ENCODE peak calls at places on chromosomes 4 and X, in ten cellular contexts. One of them, this sample, is unnamed.

GRCh38 chrX:47162927-47163583 is 18.0 kb downstream of the RBM10 start:
- DNase-seq in NCI-H1105: no peak
- DNase-seq in neural crest cell: no peak
- DNase-seq in A549: no peak
- DNase-seq in head of caudate nucleus: no peak
- DNase-seq in activated CD4-positive, alpha-beta T cell treated with anti-CD3 and anti-CD28 coated beads, Interleukin-2, amount 10 ng/mL, durations not matched to agents 7 days and 5 days: no peak
- DNase-seq in activated T-cell treated with anti-CD3 and anti-CD28 coated beads, Interleukin-2, amount 50 U/mL, for 72 hours: no peak
- DNase-seq in right lobe of liver: no peak
- DNase-seq in retina: no peak
- DNase-seq in CD8-positive, alpha-beta memory T cell: no peak
- DNase-seq in this sample: no peak

GRCh38 chr4:158190736-158191135 is 17.9 kb upstream of the GASK1B start:
- DNase-seq in NCI-H1105: no peak
- DNase-seq in neural crest cell: no peak
- DNase-seq in A549: no peak
- DNase-seq in head of caudate nucleus: peak; percentile 55
- DNase-seq in activated CD4-positive, alpha-beta T cell treated with anti-CD3 and anti-CD28 coated beads, Interleukin-2, amount 10 ng/mL, durations not matched to agents 7 days and 5 days: no peak
- DNase-seq in activated T-cell treated with anti-CD3 and anti-CD28 coated beads, Interleukin-2, amount 50 U/mL, for 72 hours: no peak
- DNase-seq in right lobe of liver: no peak
- DNase-seq in retina: peak; percentile 54
- DNase-seq in CD8-positive, alpha-beta memory T cell: no peak
- DNase-seq in this sample: no peak

GRCh38 chr4:28250646-28251045 is 1390.0 kb downstream of the STIM2 start:
- DNase-seq in NCI-H1105: no peak
- DNase-seq in neural crest cell: no peak
- DNase-seq in A549: no peak
- DNase-seq in head of caudate nucleus: no peak
- DNase-seq in activated CD4-positive, alpha-beta T cell treated with anti-CD3 and anti-CD28 coated beads, Interleukin-2, amount 10 ng/mL, durations not matched to agents 7 days and 5 days: no peak
- DNase-seq in activated T-cell treated with anti-CD3 and anti-CD28 coated beads, Interleukin-2, amount 50 U/mL, for 72 hours: no peak
- DNase-seq in right lobe of liver: no peak
- DNase-seq in retina: no peak
- DNase-seq in CD8-positive, alpha-beta memory T cell: no peak
- DNase-seq in this sample: no peak

GRCh38 chr4:117429506-117429905 is 344.1 kb upstream of the TRAM1L1 start:
- DNase-seq in NCI-H1105: no peak
- DNase-seq in neural crest cell: no peak
- DNase-seq in A549: no peak
- DNase-seq in head of caudate nucleus: no peak
- DNase-seq in activated CD4-positive, alpha-beta T cell treated with anti-CD3 and anti-CD28 coated beads, Interleukin-2, amount 10 ng/mL, durations not matched to agents 7 days and 5 days: no peak
- DNase-seq in activated T-cell treated with anti-CD3 and anti-CD28 coated beads, Interleukin-2, amount 50 U/mL, for 72 hours: no peak
- DNase-seq in right lobe of liver: no peak
- DNase-seq in retina: no peak
- DNase-seq in CD8-positive, alpha-beta memory T cell: no peak
- DNase-seq in this sample: no peak

GRCh38 chrX:9882669-9883446 is 84.3 kb upstream of the CLDN34 start:
- DNase-seq in NCI-H1105: no peak
- DNase-seq in neural crest cell: no peak
- DNase-seq in A549: no peak
- DNase-seq in head of caudate nucleus: no peak
- DNase-seq in activated CD4-positive, alpha-beta T cell treated with anti-CD3 and anti-CD28 coated beads, Interleukin-2, amount 10 ng/mL, durations not matched to agents 7 days and 5 days: no peak
- DNase-seq in activated T-cell treated with anti-CD3 and anti-CD28 coated beads, Interleukin-2, amount 50 U/mL, for 72 hours: no peak
- DNase-seq in right lobe of liver: no peak
- DNase-seq in retina: no peak
- DNase-seq in CD8-positive, alpha-beta memory T cell: no peak
- DNase-seq in this sample: no peak

GRCh38 chr4:57137261-57137660 is 27.1 kb upstream of the IGFBP7 start:
- DNase-seq in NCI-H1105: no peak
- DNase-seq in neural crest cell: no peak
- DNase-seq in A549: no peak
- DNase-seq in head of caudate nucleus: no peak
- DNase-seq in activated CD4-positive, alpha-beta T cell treated with anti-CD3 and anti-CD28 coated beads, Interleukin-2, amount 10 ng/mL, durations not matched to agents 7 days and 5 days: no peak
- DNase-seq in activated T-cell treated with anti-CD3 and anti-CD28 coated beads, Interleukin-2, amount 50 U/mL, for 72 hours: no peak
- DNase-seq in right lobe of liver: no peak
- DNase-seq in retina: no peak
- DNase-seq in CD8-positive, alpha-beta memory T cell: no peak
- DNase-seq in this sample: no peak

GRCh38 chrX:70280573-70280972 is 1.4 kb upstream of the RAB41 start:
- DNase-seq in NCI-H1105: no peak
- DNase-seq in neural crest cell: no peak
- DNase-seq in A549: no peak
- DNase-seq in head of caudate nucleus: no peak
- DNase-seq in activated CD4-positive, alpha-beta T cell treated with anti-CD3 and anti-CD28 coated beads, Interleukin-2, amount 10 ng/mL, durations not matched to agents 7 days and 5 days: no peak
- DNase-seq in activated T-cell treated with anti-CD3 and anti-CD28 coated beads, Interleukin-2, amount 50 U/mL, for 72 hours: no peak
- DNase-seq in right lobe of liver: no peak
- DNase-seq in retina: no peak
- DNase-seq in CD8-positive, alpha-beta memory T cell: no peak
- DNase-seq in this sample: no peak

GRCh38 chrX:14922437-14922836 is 49.2 kb downstream of the MOSPD2 start:
- DNase-seq in NCI-H1105: no peak
- DNase-seq in neural crest cell: no peak
- DNase-seq in A549: no peak
- DNase-seq in head of caudate nucleus: no peak
- DNase-seq in activated CD4-positive, alpha-beta T cell treated with anti-CD3 and anti-CD28 coated beads, Interleukin-2, amount 10 ng/mL, durations not matched to agents 7 days and 5 days: no peak
- DNase-seq in activated T-cell treated with anti-CD3 and anti-CD28 coated beads, Interleukin-2, amount 50 U/mL, for 72 hours: no peak
- DNase-seq in right lobe of liver: no peak
- DNase-seq in retina: no peak
- DNase-seq in CD8-positive, alpha-beta memory T cell: no peak
- DNase-seq in this sample: no peak

GRCh38 chrX:136168929-136169735 is 21.8 kb downstream of the FHL1 start:
- DNase-seq in NCI-H1105: peak; percentile 44
- DNase-seq in neural crest cell: peak; percentile 8
- DNase-seq in A549: no peak
- DNase-seq in head of caudate nucleus: peak; percentile 38
- DNase-seq in activated CD4-positive, alpha-beta T cell treated with anti-CD3 and anti-CD28 coated beads, Interleukin-2, amount 10 ng/mL, durations not matched to agents 7 days and 5 days: no peak
- DNase-seq in activated T-cell treated with anti-CD3 and anti-CD28 coated beads, Interleukin-2, amount 50 U/mL, for 72 hours: no peak
- DNase-seq in right lobe of liver: peak; percentile 49
- DNase-seq in retina: peak; percentile 54
- DNase-seq in CD8-positive, alpha-beta memory T cell: no peak
- DNase-seq in this sample: no peak

GRCh38 chr4:21768349-21769310 is 179.9 kb downstream of the KCNIP4 start:
- DNase-seq in NCI-H1105: peak; percentile 28
- DNase-seq in neural crest cell: peak; percentile 28
- DNase-seq in A549: no peak
- DNase-seq in head of caudate nucleus: peak; percentile 77
- DNase-seq in activated CD4-positive, alpha-beta T cell treated with anti-CD3 and anti-CD28 coated beads, Interleukin-2, amount 10 ng/mL, durations not matched to agents 7 days and 5 days: peak; percentile 47
- DNase-seq in activated T-cell treated with anti-CD3 and anti-CD28 coated beads, Interleukin-2, amount 50 U/mL, for 72 hours: peak; percentile 2
- DNase-seq in right lobe of liver: no peak
- DNase-seq in retina: peak; percentile 66
- DNase-seq in CD8-positive, alpha-beta memory T cell: no peak
- DNase-seq in this sample: no peak

GRCh38 chrX:133776072-133776471 is 209.3 kb downstream of the GPC3 start:
- DNase-seq in NCI-H1105: no peak
- DNase-seq in neural crest cell: peak; percentile 55
- DNase-seq in A549: no peak
- DNase-seq in head of caudate nucleus: peak; percentile 8
- DNase-seq in activated CD4-positive, alpha-beta T cell treated with anti-CD3 and anti-CD28 coated beads, Interleukin-2, amount 10 ng/mL, durations not matched to agents 7 days and 5 days: peak; percentile 40
- DNase-seq in activated T-cell treated with anti-CD3 and anti-CD28 coated beads, Interleukin-2, amount 50 U/mL, for 72 hours: peak; percentile 36
- DNase-seq in right lobe of liver: no peak
- DNase-seq in retina: peak; percentile 17
- DNase-seq in CD8-positive, alpha-beta memory T cell: no peak
- DNase-seq in this sample: no peak

GRCh38 chr4:57442834-57443291 is 332.7 kb upstream of the IGFBP7 start:
- DNase-seq in NCI-H1105: no peak
- DNase-seq in neural crest cell: peak; percentile 55
- DNase-seq in A549: peak; percentile 18
- DNase-seq in head of caudate nucleus: peak; percentile 74
- DNase-seq in activated CD4-positive, alpha-beta T cell treated with anti-CD3 and anti-CD28 coated beads, Interleukin-2, amount 10 ng/mL, durations not matched to agents 7 days and 5 days: no peak
- DNase-seq in activated T-cell treated with anti-CD3 and anti-CD28 coated beads, Interleukin-2, amount 50 U/mL, for 72 hours: peak; percentile 4
- DNase-seq in right lobe of liver: peak; percentile 29
- DNase-seq in retina: peak; percentile 85
- DNase-seq in CD8-positive, alpha-beta memory T cell: no peak
- DNase-seq in this sample: no peak

GRCh38 chrX:49876750-49877149 is 2.5 kb upstream of the USP27X start:
- DNase-seq in NCI-H1105: peak; percentile 7
- DNase-seq in neural crest cell: no peak
- DNase-seq in A549: peak; percentile 43
- DNase-seq in head of caudate nucleus: peak; percentile 50
- DNase-seq in activated CD4-positive, alpha-beta T cell treated with anti-CD3 and anti-CD28 coated beads, Interleukin-2, amount 10 ng/mL, durations not matched to agents 7 days and 5 days: peak; percentile 46
- DNase-seq in activated T-cell treated with anti-CD3 and anti-CD28 coated beads, Interleukin-2, amount 50 U/mL, for 72 hours: peak; percentile 15
- DNase-seq in right lobe of liver: no peak
- DNase-seq in retina: peak; percentile 6
- DNase-seq in CD8-positive, alpha-beta memory T cell: no peak
- DNase-seq in this sample: no peak

GRCh38 chr4:47278631-47279030 is 184.9 kb downstream of the COMMD8 start:
- DNase-seq in NCI-H1105: peak; percentile 44
- DNase-seq in neural crest cell: no peak
- DNase-seq in A549: no peak
- DNase-seq in head of caudate nucleus: no peak
- DNase-seq in activated CD4-positive, alpha-beta T cell treated with anti-CD3 and anti-CD28 coated beads, Interleukin-2, amount 10 ng/mL, durations not matched to agents 7 days and 5 days: no peak
- DNase-seq in activated T-cell treated with anti-CD3 and anti-CD28 coated beads, Interleukin-2, amount 50 U/mL, for 72 hours: no peak
- DNase-seq in right lobe of liver: no peak
- DNase-seq in retina: no peak
- DNase-seq in CD8-positive, alpha-beta memory T cell: no peak
- DNase-seq in this sample: no peak

GRCh38 chrX:103329991-103330390 is at the start of gene TCEAL7:
- DNase-seq in NCI-H1105: no peak
- DNase-seq in neural crest cell: no peak
- DNase-seq in A549: no peak
- DNase-seq in head of caudate nucleus: peak; percentile 84
- DNase-seq in activated CD4-positive, alpha-beta T cell treated with anti-CD3 and anti-CD28 coated beads, Interleukin-2, amount 10 ng/mL, durations not matched to agents 7 days and 5 days: no peak
- DNase-seq in activated T-cell treated with anti-CD3 and anti-CD28 coated beads, Interleukin-2, amount 50 U/mL, for 72 hours: no peak
- DNase-seq in right lobe of liver: no peak
- DNase-seq in retina: peak; percentile 67
- DNase-seq in CD8-positive, alpha-beta memory T cell: no peak
- DNase-seq in this sample: peak; percentile 72

GRCh38 chr4:8266508-8266907 is 3.0 kb upstream of the HTRA3 start:
- DNase-seq in NCI-H1105: no peak
- DNase-seq in neural crest cell: no peak
- DNase-seq in A549: no peak
- DNase-seq in head of caudate nucleus: no peak
- DNase-seq in activated CD4-positive, alpha-beta T cell treated with anti-CD3 and anti-CD28 coated beads, Interleukin-2, amount 10 ng/mL, durations not matched to agents 7 days and 5 days: no peak
- DNase-seq in activated T-cell treated with anti-CD3 and anti-CD28 coated beads, Interleukin-2, amount 50 U/mL, for 72 hours: no peak
- DNase-seq in right lobe of liver: no peak
- DNase-seq in retina: no peak
- DNase-seq in CD8-positive, alpha-beta memory T cell: no peak
- DNase-seq in this sample: peak; percentile 42

GRCh38 chr4:15197005-15197404 is 194.7 kb downstream of the CPEB2 start:
- DNase-seq in NCI-H1105: no peak
- DNase-seq in neural crest cell: peak; percentile 4
- DNase-seq in A549: peak; percentile 10
- DNase-seq in head of caudate nucleus: peak; percentile 35
- DNase-seq in activated CD4-positive, alpha-beta T cell treated with anti-CD3 and anti-CD28 coated beads, Interleukin-2, amount 10 ng/mL, durations not matched to agents 7 days and 5 days: no peak
- DNase-seq in activated T-cell treated with anti-CD3 and anti-CD28 coated beads, Interleukin-2, amount 50 U/mL, for 72 hours: no peak
- DNase-seq in right lobe of liver: no peak
- DNase-seq in retina: peak; percentile 45
- DNase-seq in CD8-positive, alpha-beta memory T cell: no peak
- DNase-seq in this sample: no peak

GRCh38 chr4:80073362-80074008 is 456 bp upstream of the ANTXR2 start:
- DNase-seq in NCI-H1105: no peak
- DNase-seq in neural crest cell: no peak
- DNase-seq in A549: no peak
- DNase-seq in head of caudate nucleus: no peak
- DNase-seq in activated CD4-positive, alpha-beta T cell treated with anti-CD3 and anti-CD28 coated beads, Interleukin-2, amount 10 ng/mL, durations not matched to agents 7 days and 5 days: peak; percentile 47
- DNase-seq in activated T-cell treated with anti-CD3 and anti-CD28 coated beads, Interleukin-2, amount 50 U/mL, for 72 hours: peak; percentile 30
- DNase-seq in right lobe of liver: no peak
- DNase-seq in retina: no peak
- DNase-seq in CD8-positive, alpha-beta memory T cell: peak; percentile 12
- DNase-seq in this sample: no peak

GRCh38 chr4:150080335-150080734 is 2.1 kb downstream of the DCLK2 start:
- DNase-seq in NCI-H1105: no peak
- DNase-seq in neural crest cell: no peak
- DNase-seq in A549: no peak
- DNase-seq in head of caudate nucleus: no peak
- DNase-seq in activated CD4-positive, alpha-beta T cell treated with anti-CD3 and anti-CD28 coated beads, Interleukin-2, amount 10 ng/mL, durations not matched to agents 7 days and 5 days: no peak
- DNase-seq in activated T-cell treated with anti-CD3 and anti-CD28 coated beads, Interleukin-2, amount 50 U/mL, for 72 hours: no peak
- DNase-seq in right lobe of liver: no peak
- DNase-seq in retina: peak; percentile 5
- DNase-seq in CD8-positive, alpha-beta memory T cell: no peak
- DNase-seq in this sample: no peak

GRCh38 chr4:48681856-48682255 is 98.2 kb downstream of the FRYL start:
- DNase-seq in NCI-H1105: no peak
- DNase-seq in neural crest cell: no peak
- DNase-seq in A549: no peak
- DNase-seq in head of caudate nucleus: no peak
- DNase-seq in activated CD4-positive, alpha-beta T cell treated with anti-CD3 and anti-CD28 coated beads, Interleukin-2, amount 10 ng/mL, durations not matched to agents 7 days and 5 days: peak; percentile 29
- DNase-seq in activated T-cell treated with anti-CD3 and anti-CD28 coated beads, Interleukin-2, amount 50 U/mL, for 72 hours: peak; percentile 25
- DNase-seq in right lobe of liver: no peak
- DNase-seq in retina: no peak
- DNase-seq in CD8-positive, alpha-beta memory T cell: no peak
- DNase-seq in this sample: no peak

GRCh38 chr4:98662619-98663225 is 4.3 kb upstream of the TSPAN5 start:
- DNase-seq in NCI-H1105: no peak
- DNase-seq in neural crest cell: no peak
- DNase-seq in A549: no peak
- DNase-seq in head of caudate nucleus: no peak
- DNase-seq in activated CD4-positive, alpha-beta T cell treated with anti-CD3 and anti-CD28 coated beads, Interleukin-2, amount 10 ng/mL, durations not matched to agents 7 days and 5 days: peak; percentile 50
- DNase-seq in activated T-cell treated with anti-CD3 and anti-CD28 coated beads, Interleukin-2, amount 50 U/mL, for 72 hours: peak; percentile 43
- DNase-seq in right lobe of liver: no peak
- DNase-seq in retina: peak; percentile 20
- DNase-seq in CD8-positive, alpha-beta memory T cell: peak; percentile 39
- DNase-seq in this sample: no peak

GRCh38 chr4:175708739-175709138 is 103.3 kb downstream of the GPM6A start:
- DNase-seq in NCI-H1105: no peak
- DNase-seq in neural crest cell: no peak
- DNase-seq in A549: no peak
- DNase-seq in head of caudate nucleus: no peak
- DNase-seq in activated CD4-positive, alpha-beta T cell treated with anti-CD3 and anti-CD28 coated beads, Interleukin-2, amount 10 ng/mL, durations not matched to agents 7 days and 5 days: no peak
- DNase-seq in activated T-cell treated with anti-CD3 and anti-CD28 coated beads, Interleukin-2, amount 50 U/mL, for 72 hours: no peak
- DNase-seq in right lobe of liver: no peak
- DNase-seq in retina: no peak
- DNase-seq in CD8-positive, alpha-beta memory T cell: no peak
- DNase-seq in this sample: no peak

GRCh38 chr4:159977907-159978617 is 875.2 kb downstream of the RAPGEF2 start:
- DNase-seq in NCI-H1105: no peak
- DNase-seq in neural crest cell: no peak
- DNase-seq in A549: no peak
- DNase-seq in head of caudate nucleus: no peak
- DNase-seq in activated CD4-positive, alpha-beta T cell treated with anti-CD3 and anti-CD28 coated beads, Interleukin-2, amount 10 ng/mL, durations not matched to agents 7 days and 5 days: no peak
- DNase-seq in activated T-cell treated with anti-CD3 and anti-CD28 coated beads, Interleukin-2, amount 50 U/mL, for 72 hours: no peak
- DNase-seq in right lobe of liver: no peak
- DNase-seq in retina: no peak
- DNase-seq in CD8-positive, alpha-beta memory T cell: no peak
- DNase-seq in this sample: no peak

GRCh38 chr4:128379860-128380259 is 92.2 kb upstream of the PGRMC2 start:
- DNase-seq in NCI-H1105: no peak
- DNase-seq in neural crest cell: no peak
- DNase-seq in A549: peak; percentile 31
- DNase-seq in head of caudate nucleus: no peak
- DNase-seq in activated CD4-positive, alpha-beta T cell treated with anti-CD3 and anti-CD28 coated beads, Interleukin-2, amount 10 ng/mL, durations not matched to agents 7 days and 5 days: no peak
- DNase-seq in activated T-cell treated with anti-CD3 and anti-CD28 coated beads, Interleukin-2, amount 50 U/mL, for 72 hours: peak; percentile 8
- DNase-seq in right lobe of liver: peak; percentile 49
- DNase-seq in retina: no peak
- DNase-seq in CD8-positive, alpha-beta memory T cell: no peak
- DNase-seq in this sample: no peak

GRCh38 chrX:145751943-145752342 is 65.7 kb upstream of the SLITRK2 start:
- DNase-seq in NCI-H1105: no peak
- DNase-seq in neural crest cell: no peak
- DNase-seq in A549: no peak
- DNase-seq in head of caudate nucleus: peak; percentile 1
- DNase-seq in activated CD4-positive, alpha-beta T cell treated with anti-CD3 and anti-CD28 coated beads, Interleukin-2, amount 10 ng/mL, durations not matched to agents 7 days and 5 days: no peak
- DNase-seq in activated T-cell treated with anti-CD3 and anti-CD28 coated beads, Interleukin-2, amount 50 U/mL, for 72 hours: no peak
- DNase-seq in right lobe of liver: no peak
- DNase-seq in retina: no peak
- DNase-seq in CD8-positive, alpha-beta memory T cell: no peak
- DNase-seq in this sample: no peak

GRCh38 chr4:38241541-38241940 is 281.3 kb downstream of the PTTG2 start:
- DNase-seq in NCI-H1105: no peak
- DNase-seq in neural crest cell: no peak
- DNase-seq in A549: no peak
- DNase-seq in head of caudate nucleus: no peak
- DNase-seq in activated CD4-positive, alpha-beta T cell treated with anti-CD3 and anti-CD28 coated beads, Interleukin-2, amount 10 ng/mL, durations not matched to agents 7 days and 5 days: no peak
- DNase-seq in activated T-cell treated with anti-CD3 and anti-CD28 coated beads, Interleukin-2, amount 50 U/mL, for 72 hours: no peak
- DNase-seq in right lobe of liver: no peak
- DNase-seq in retina: no peak
- DNase-seq in CD8-positive, alpha-beta memory T cell: no peak
- DNase-seq in this sample: no peak

This sample was measured in ovary.